ENCODE peak calls at places on chromosomes 6 and 20, in four cellular contexts. R is H1, E is GM12878, S is K562. W is an unnamed sample.

GRCh38 chr6:25586927-25587326 is 65.1 kb upstream of the SCGN start:
- DNase-seq in R (no peak), E (no peak), S (no peak), W (no peak)

GRCh38 chr6:8183266-8183665 is 80.9 kb upstream of the EEF1E1 start:
- DNase-seq in R (no peak), E (no peak), S (no peak), W (no peak)

GRCh38 chr20:49590163-49591017 is 22.5 kb upstream of the PTGIS start:
- DNase-seq in R (no peak), E (no peak), S (no peak), W (no peak)

GRCh38 chr20:10978019-10978702 is 304.4 kb upstream of the JAG1 start:
- DNase-seq in R (no peak), E (no peak), S (no peak), W (no peak)

GRCh38 chr6:155340464-155341129 is 26.3 kb upstream of the TFB1M start:
- DNase-seq in R (no peak), E (no peak), S (no peak), W (peak; percentile 76)

GRCh38 chr6:25490018-25490865 is 161.8 kb upstream of the SCGN start:
- DNase-seq in R (peak; percentile 66), E (peak; percentile 42), S (peak; percentile 48), W (peak; percentile 76)

GRCh38 chr6:130381459-130382380 is 15.9 kb downstream of the TMEM200A start:
- DNase-seq in R (no peak), E (no peak), S (no peak), W (no peak)

GRCh38 chr20:62476074-62476838 is 461 bp upstream of the GATA5 start:
- DNase-seq in R (no peak), E (no peak), S (peak; percentile 90), W (no peak)

GRCh38 chr6:107216197-107216933 is 101.0 kb upstream of the BEND3 start:
- DNase-seq in R (no peak), E (no peak), S (no peak), W (no peak)

GRCh38 chr6:41505084-41506049 is 40.8 kb upstream of the FOXP4 start:
- DNase-seq in R (no peak), E (no peak), S (peak; percentile 32), W (no peak)

GRCh38 chr6:36858407-36858981 is 16.1 kb downstream of the PPIL1 start:
- DNase-seq in R (no peak), E (no peak), S (no peak), W (peak; percentile 46)

GRCh38 chr6:109050012-109050411 is 44.6 kb downstream of the SESN1 start:
- DNase-seq in R (no peak), E (no peak), S (no peak), W (peak; percentile 79)

GRCh38 chr20:7765221-7765620 is 175.0 kb downstream of the HAO1 start:
- DNase-seq in R (no peak), E (no peak), S (no peak), W (no peak)

GRCh38 chr20:62804632-62805364 is at the start of gene OGFR:
- DNase-seq in R (no peak), E (no peak), S (peak; percentile 91), W (no peak)

GRCh38 chr6:11621119-11621518 is 83.6 kb downstream of the TMEM170B start:
- DNase-seq in R (no peak), E (no peak), S (no peak), W (no peak)

GRCh38 chr6:132995432-132995831 is 181.1 kb downstream of the RPS12 start:
- DNase-seq in R (no peak), E (no peak), S (no peak), W (no peak)

GRCh38 chr6:107941627-107942026 is 16.4 kb downstream of the SEC63 start:
- DNase-seq in R (no peak), E (no peak), S (peak; percentile 22), W (no peak)

GRCh38 chr6:8219352-8219943 is 117.1 kb upstream of the EEF1E1 start:
- DNase-seq in R (no peak), E (no peak), S (peak; percentile 62), W (peak; percentile 53)

GRCh38 chr20:17549131-17549530 is 18.0 kb upstream of the BFSP1 start:
- DNase-seq in R (no peak), E (no peak), S (no peak), W (no peak)

GRCh38 chr6:121837545-121838229 is 402.2 kb downstream of the GJA1 start:
- DNase-seq in R (no peak), E (no peak), S (no peak), W (no peak)

GRCh38 chr20:4220352-4220751 is 205.0 kb upstream of the RNF24 start:
- DNase-seq in R (no peak), E (no peak), S (no peak), W (no peak)

GRCh38 chr6:52284131-52284459 is 447 bp downstream of the MCM3 start:
- DNase-seq in R (no peak), E (no peak), S (peak; percentile 36), W (peak; percentile 67)

GRCh38 chr20:438581-439469 is 23.5 kb downstream of the TBC1D20 start:
- DNase-seq in R (no peak), E (peak; percentile 13), S (no peak), W (no peak)

GRCh38 chr6:158737710-158738615 is 81.2 kb downstream of the EZR start:
- DNase-seq in R (no peak), E (no peak), S (no peak), W (no peak)

GRCh38 chr20:17470521-17470920 is 60.7 kb downstream of the BFSP1 start:
- DNase-seq in R (no peak), E (no peak), S (no peak), W (no peak)

GRCh38 chr6:6003334-6004146 is 3.2 kb downstream of the NRN1 start:
- DNase-seq in R (no peak), E (no peak), S (no peak), W (no peak)

GRCh38 chr6:41637179-41638001 is 878 bp upstream of the MDFI start:
- DNase-seq in R (no peak), E (no peak), S (no peak), W (no peak)

GRCh38 chr6:112881027-112881426 is 533.9 kb downstream of the RFPL4B start:
- DNase-seq in R (no peak), E (no peak), S (peak; percentile 17), W (no peak)

GRCh38 chr6:136158398-136158797 is 91.7 kb downstream of the MTFR2 start:
- DNase-seq in R (no peak), E (no peak), S (no peak), W (no peak)

GRCh38 chr6:44010411-44011349 is 116.6 kb downstream of the MRPL14 start:
- DNase-seq in R (no peak), E (no peak), S (no peak), W (no peak)

GRCh38 chr6:23106951-23107350 is 537.6 kb downstream of the HDGFL1 start:
- DNase-seq in R (no peak), E (no peak), S (no peak), W (no peak)

GRCh38 chr6:138105446-138105845 is 1.8 kb downstream of the PERP start:
- DNase-seq in R (no peak), E (no peak), S (no peak), W (peak; percentile 70)

GRCh38 chr6:150207931-150208570 is 65.2 kb downstream of the PPP1R14C start:
- DNase-seq in R (no peak), E (no peak), S (no peak), W (no peak)

GRCh38 chr20:36116813-36117441 is 37.6 kb upstream of the EPB41L1 start:
- DNase-seq in R (no peak), E (no peak), S (no peak), W (no peak)

DNA sequence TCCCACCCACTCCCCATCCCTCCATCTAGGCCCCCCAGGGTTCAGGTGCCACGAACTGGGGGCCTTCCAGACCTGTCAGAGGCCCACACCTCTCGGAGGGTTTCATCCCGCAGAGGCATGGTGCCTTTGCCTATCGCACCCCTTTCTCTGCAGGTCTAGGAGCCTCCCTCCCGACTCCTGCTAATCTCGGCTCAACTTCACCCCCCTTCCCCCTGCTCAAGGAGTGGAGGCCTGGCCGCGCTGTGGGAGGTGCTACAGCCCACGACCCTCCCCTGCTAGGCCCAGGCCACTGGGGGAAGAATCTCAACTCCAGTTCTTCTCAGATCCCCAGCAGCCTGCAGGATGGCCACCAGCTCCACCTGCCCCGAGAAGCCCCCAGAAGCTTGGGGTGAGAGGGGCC is at the start of gene TULP1:
- DNase-seq in R (no peak), E (no peak), S (no peak), W (no peak)
- TF ChIP-seq CBX5 in R (no peak), E (no peak), S (no peak), W (no peak)

DNA sequence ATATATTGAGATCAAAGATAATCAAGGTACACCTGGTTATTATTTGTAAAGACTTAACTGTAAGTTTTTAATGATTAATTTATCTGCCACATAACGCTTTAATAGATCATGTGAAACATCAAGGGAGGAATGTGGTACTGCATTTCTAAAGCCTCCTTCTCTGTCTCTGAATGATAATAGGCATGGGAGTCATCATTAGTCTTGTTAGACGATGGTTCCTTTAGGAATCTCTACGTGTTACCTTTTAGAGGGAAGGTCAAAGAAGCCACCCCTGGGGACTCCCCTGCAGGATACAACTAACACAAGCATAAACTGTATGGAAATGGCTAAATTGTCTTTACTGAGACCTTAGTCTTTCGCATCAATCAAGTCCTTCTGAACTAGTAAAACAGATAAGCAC is 173.6 kb upstream of the MCHR2 start:
- DNase-seq in R (no peak), E (no peak), S (no peak), W (no peak)
- TF ChIP-seq CBX5 in R (no peak), E (no peak), S (no peak), W (no peak)

GRCh38 chr20:41390889-41391288 is 24.3 kb upstream of the EMILIN3 start:
- DNase-seq in R (no peak), E (no peak), S (no peak), W (no peak)

GRCh38 chr20:41391587-41392001 is 25.0 kb upstream of the EMILIN3 start:
- DNase-seq in R (no peak), E (no peak), S (no peak), W (no peak)

GRCh38 chr20:41387433-41387832 is 20.8 kb upstream of the EMILIN3 start:
- DNase-seq in R (no peak), E (no peak), S (peak; percentile 47), W (peak; percentile 31)

GRCh38 chr20:41392295-41392694 is 25.7 kb upstream of the EMILIN3 start:
- DNase-seq in R (no peak), E (no peak), S (no peak), W (no peak)

DNA sequence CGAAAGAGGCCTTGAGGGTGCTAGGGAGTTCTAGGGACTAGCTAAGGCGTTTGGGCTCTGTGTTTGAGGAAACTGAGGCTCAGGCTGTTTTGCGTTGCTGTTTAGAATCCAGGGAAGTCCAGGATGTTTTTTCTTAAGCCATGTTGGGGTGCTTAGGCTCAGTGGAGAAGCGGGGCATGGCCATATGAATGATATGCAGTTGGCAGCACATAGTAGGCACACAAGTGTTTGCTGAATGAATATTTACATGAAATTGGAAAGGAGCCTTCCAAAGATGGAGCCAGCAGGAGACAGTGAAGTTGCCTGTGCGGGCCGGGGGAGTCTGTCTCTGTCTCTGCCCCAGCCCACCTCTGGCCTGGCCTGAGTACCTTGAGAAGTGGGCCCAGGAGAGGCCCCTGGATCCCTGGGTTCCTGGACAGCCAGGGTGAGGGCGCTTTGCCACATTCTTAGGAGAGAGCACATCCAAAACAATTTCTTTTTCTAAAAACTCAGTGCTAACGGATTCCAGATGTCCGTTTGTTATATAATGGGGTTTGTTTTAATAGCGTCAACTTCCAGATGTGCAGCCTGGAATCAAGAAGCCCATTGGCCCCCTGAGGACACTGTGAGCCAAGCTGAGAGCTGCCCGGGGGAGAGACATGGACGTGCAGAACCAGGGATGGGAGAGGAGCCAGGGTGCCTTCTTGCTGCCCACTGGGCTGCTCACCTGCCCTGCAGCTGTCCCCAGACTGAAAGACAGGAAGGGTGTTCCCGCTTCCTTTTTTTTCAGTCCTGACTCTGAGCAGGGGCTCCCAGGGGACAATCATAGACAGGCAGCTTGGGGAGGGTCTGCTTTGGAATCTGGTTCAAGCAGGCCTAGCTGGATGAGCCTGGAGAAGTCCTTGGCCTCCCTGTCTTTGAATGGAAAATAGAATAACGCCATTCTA is 20.1 kb upstream of the EMILIN3 start:
- DNase-seq in R (no peak), E (no peak), S (no peak), W (no peak)
- TF ChIP-seq CBX5 in R (no peak), E (no peak), S (no peak), W (no peak)

GRCh38 chr6:80145921-80146320 is 39.5 kb downstream of the BCKDHB start:
- DNase-seq in R (no peak), E (no peak), S (no peak), W (no peak)
- TF ChIP-seq CBX5 in R (no peak), E (no peak), S (no peak), W (no peak)